ENCODE peak calls at places on chromosomes 13 and 19, in ten cellular contexts. M is prostate gland, R is transverse colon, U is HCT116, J is stomach, S is HL-60, F is SK-N-SH, K is breast epithelium, W is sigmoid colon, C is GM12891. O is an unnamed sample.

GRCh38 chr13:42548731-42549554 is 25.0 kb upstream of the TNFSF11 start:
- DNase-seq in M (no peak), R (peak; percentile 29), U (no peak), J (peak; percentile 26), S (peak; percentile 57), F (no peak), K (no peak), W (peak; percentile 67), C (peak; percentile 43), O (no peak)

GRCh38 chr13:76505437-76505836 is 380.8 kb downstream of the KCTD12 start:
- DNase-seq in M (no peak), R (no peak), U (no peak), J (no peak), S (no peak), F (no peak), K (no peak), W (no peak), C (no peak), O (no peak)

GRCh38 chr19:6364353-6364752 is 3.0 kb downstream of the CLPP start:
- DNase-seq in M (no peak), R (no peak), U (no peak), J (no peak), S (no peak), F (no peak), K (no peak), W (no peak), C (no peak), O (no peak)

GRCh38 chr19:6113616-6114188 is 3.4 kb upstream of the RFX2 start:
- DNase-seq in M (no peak), R (no peak), U (no peak), J (peak; percentile 32), S (no peak), F (no peak), K (no peak), W (no peak), C (no peak), O (no peak)

GRCh38 chr13:32378012-32378411 is 49.9 kb downstream of the N4BP2L1 start:
- DNase-seq in M (no peak), R (no peak), U (no peak), J (no peak), S (no peak), F (no peak), K (no peak), W (no peak), C (no peak), O (no peak)

GRCh38 chr19:6744381-6745288 is 5.2 kb downstream of the TRIP10 start:
- DNase-seq in M (peak; percentile 82), R (peak; percentile 90), U (no peak), J (peak; percentile 90), S (no peak), F (no peak), K (peak; percentile 93), W (peak; percentile 97), C (no peak), O (no peak)

GRCh38 chr13:19181621-19182485 is at the start of gene TUBA3C:
- DNase-seq in M (peak; percentile 2), R (no peak), U (no peak), J (peak; percentile 17), S (no peak), F (peak; percentile 32), K (no peak), W (no peak), C (no peak), O (no peak)

GRCh38 chr13:113625965-113626661 is 31.9 kb downstream of the ATP4B start:
- DNase-seq in M (no peak), R (no peak), U (no peak), J (no peak), S (no peak), F (no peak), K (peak; percentile 10), W (peak; percentile 32), C (no peak), O (peak; percentile 36)

GRCh38 chr13:100396771-100397170 is 191.8 kb downstream of the GGACT start:
- DNase-seq in M (no peak), R (no peak), U (no peak), J (no peak), S (no peak), F (no peak), K (no peak), W (no peak), C (no peak), O (no peak)

GRCh38 chr19:18379803-18380747 is 5.9 kb upstream of the GDF15 start:
- DNase-seq in M (peak; percentile 94), R (peak; percentile 89), U (peak; percentile 93), J (peak; percentile 90), S (no peak), F (no peak), K (peak; percentile 94), W (peak; percentile 98), C (no peak), O (peak; percentile 82)

GRCh38 chr13:51551446-51551845 is 32.8 kb upstream of the WDFY2 start:
- DNase-seq in M (no peak), R (no peak), U (no peak), J (no peak), S (no peak), F (no peak), K (no peak), W (no peak), C (no peak), O (no peak)

DNA sequence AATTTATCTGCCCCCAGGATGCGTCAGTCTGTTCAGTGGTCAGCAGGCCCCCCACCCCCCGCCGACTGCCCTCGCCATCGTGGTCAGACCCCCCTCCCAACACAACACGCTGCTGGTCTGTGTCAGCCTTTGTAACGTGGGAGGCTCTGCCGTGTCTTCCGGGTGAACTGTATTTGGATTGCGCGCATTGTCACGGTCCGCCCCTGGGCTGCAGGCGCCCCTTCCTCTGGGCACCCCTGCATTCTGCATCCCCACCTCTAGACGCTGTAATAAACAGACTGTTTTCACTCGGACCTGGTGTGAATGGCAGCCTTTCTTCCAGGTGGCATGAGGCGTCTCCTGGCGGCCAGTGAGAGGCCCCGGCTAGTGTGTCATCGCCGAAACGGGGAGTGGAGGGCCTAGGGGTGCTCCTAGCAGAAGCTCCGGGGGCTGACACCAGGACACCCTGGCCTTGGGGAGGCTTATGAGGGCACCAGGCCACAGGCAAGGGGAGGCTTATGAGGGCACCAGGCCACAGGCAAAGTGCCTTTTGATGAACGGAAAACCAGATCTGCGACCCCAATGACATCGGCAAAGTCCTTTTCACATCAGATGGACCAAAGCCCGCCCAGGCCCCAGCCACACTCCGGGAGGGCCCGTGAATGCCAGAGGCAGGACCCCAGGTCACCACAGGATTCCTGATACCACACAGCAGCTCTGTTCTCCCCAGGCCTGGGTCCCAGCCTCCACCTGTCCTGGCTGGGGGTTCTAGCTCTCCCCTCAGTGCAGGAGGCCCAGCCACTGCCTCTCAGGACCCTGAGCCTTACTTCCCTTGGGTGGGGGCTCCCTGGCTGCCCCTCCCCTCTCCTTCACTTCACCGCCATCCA is 3.6 kb downstream of the PLEKHJ1 start:
- DNase-seq in M (no peak), R (no peak), U (no peak), J (no peak), S (no peak), F (no peak), K (no peak), W (no peak), C (no peak), O (no peak)
- TF ChIP-seq POLR2AphosphoS5 in M (no peak), R (no peak), U (peak; percentile 2), J (no peak), S (no peak), F (no peak), K (no peak), W (no peak), C (no peak), O (no peak)

DNA sequence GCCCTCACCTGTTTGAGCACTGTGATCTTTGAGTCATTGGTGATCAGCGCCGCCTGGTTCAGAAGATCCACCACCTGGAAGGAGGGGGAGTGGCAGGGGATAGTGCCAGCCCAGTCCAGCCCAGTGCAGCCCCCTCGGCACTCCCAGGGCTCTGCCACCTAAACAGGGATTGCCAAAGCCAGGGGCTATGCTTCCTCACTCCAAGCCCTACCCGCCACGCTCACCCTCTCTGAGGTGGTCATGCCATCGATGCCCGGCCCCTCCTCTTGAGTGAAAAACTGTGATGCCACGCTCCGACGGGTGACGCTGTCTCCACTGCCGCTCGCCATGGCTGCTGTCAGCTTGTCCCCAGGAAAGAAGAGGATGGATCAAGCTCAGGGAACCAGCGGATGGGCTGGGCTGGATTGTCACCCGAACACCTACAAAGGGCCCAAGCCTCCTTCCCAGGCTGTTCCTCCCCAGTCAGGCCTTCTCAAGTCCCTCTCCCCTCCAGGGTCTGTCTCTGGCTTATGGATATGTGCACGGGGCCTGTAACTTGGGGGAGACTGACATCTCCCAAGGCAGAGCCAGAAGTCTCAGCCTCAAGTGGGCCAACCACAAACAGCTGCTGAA is 8.7 kb downstream of the SYMPK start:
- DNase-seq in M (no peak), R (no peak), U (no peak), J (no peak), S (no peak), F (no peak), K (no peak), W (no peak), C (no peak), O (peak; percentile 47)
- TF ChIP-seq POLR2AphosphoS5 in M (no peak), R (no peak), U (no peak), J (no peak), S (no peak), F (no peak), K (no peak), W (no peak), C (no peak), O (no peak)

GRCh38 chr19:47618771-47619170 is 9.8 kb downstream of the BICRA start:
- DNase-seq in M (no peak), R (peak; percentile 44), U (no peak), J (no peak), S (no peak), F (no peak), K (no peak), W (peak; percentile 89), C (no peak), O (no peak)
- TF ChIP-seq POLR2AphosphoS5 in M (peak; percentile 17), R (no peak), U (no peak), J (peak; percentile 24), S (no peak), F (no peak), K (no peak), W (peak; percentile 51), C (no peak), O (peak; percentile 31)

GRCh38 chr13:98947925-98948324 is 29.9 kb downstream of the DOCK9 start:
- DNase-seq in M (no peak), R (no peak), U (no peak), J (no peak), S (no peak), F (peak; percentile 44), K (no peak), W (no peak), C (no peak), O (no peak)
- TF ChIP-seq POLR2AphosphoS5 in M (no peak), R (no peak), U (no peak), J (no peak), S (no peak), F (no peak), K (no peak), W (no peak), C (no peak), O (no peak)